ENCODE peak calls at places on chromosome 1, in eight cellular contexts. F is transverse colon, G is fibroblast of pulmonary artery, R is AG10803, J is psoas muscle, X is HCT116, E is NB4, Z is HFF-Myc. A is an unnamed sample.

GRCh38 chr1:198086051-198086745 is 70.6 kb upstream of the NEK7 start:
- DNase-seq in F (no peak), J (no peak), Z (no peak), R (no peak), E (no peak), G (no peak), X (no peak), A (no peak)

GRCh38 chr1:28067523-28068090 is 20.8 kb downstream of the EYA3 start:
- DNase-seq in G (peak; percentile 13), F (no peak), J (no peak), E (no peak), X (no peak), R (no peak), Z (no peak), A (no peak)

GRCh38 chr1:4801192-4801924 is 146.9 kb downstream of the AJAP1 start:
- DNase-seq in J (peak; percentile 80), Z (no peak), X (no peak), G (no peak), R (peak; percentile 61), F (peak; percentile 45), E (no peak), A (peak; percentile 47)

GRCh38 chr1:220378571-220379302 is 106.5 kb upstream of the RAB3GAP2 start:
- DNase-seq in G (no peak), X (no peak), E (no peak), Z (no peak), J (no peak), R (no peak), F (peak; percentile 65), A (no peak)

GRCh38 chr1:50333595-50333974 is 89.7 kb downstream of the DMRTA2 start:
- DNase-seq in J (peak; percentile 50), R (peak; percentile 15), Z (no peak), F (peak; percentile 70), G (peak; percentile 31), X (no peak), E (peak; percentile 53), A (no peak)

GRCh38 chr1:40708750-40709099 is 17.2 kb downstream of the NFYC start:
- DNase-seq in J (no peak), F (no peak), R (peak; percentile 87), E (no peak), Z (peak; percentile 68), G (peak; percentile 93), X (peak; percentile 79), A (no peak)

GRCh38 chr1:181149326-181150000 is 61.0 kb downstream of the IER5 start:
- DNase-seq in J (no peak), G (no peak), E (peak; percentile 85), Z (no peak), X (no peak), F (peak; percentile 67), R (no peak), A (no peak)

GRCh38 chr1:225460737-225461532 is 33.1 kb upstream of the LBR start:
- DNase-seq in J (no peak), G (no peak), X (no peak), Z (no peak), E (peak; percentile 68), R (no peak), F (no peak), A (no peak)

GRCh38 chr1:204574856-204575145 is 58.6 kb downstream of the MDM4 start:
- DNase-seq in X (no peak), F (peak; percentile 36), R (peak; percentile 42), J (no peak), E (no peak), Z (peak; percentile 31), G (no peak), A (no peak)

GRCh38 chr1:5394111-5394510 is 598.1 kb downstream of the NPHP4 start:
- DNase-seq in R (no peak), G (no peak), F (no peak), X (no peak), Z (no peak), J (no peak), E (no peak), A (no peak)

GRCh38 chr1:48291421-48291820 is 68.9 kb downstream of the SLC5A9 start:
- DNase-seq in Z (no peak), X (no peak), R (no peak), J (no peak), E (no peak), F (no peak), G (no peak), A (no peak)

DNA sequence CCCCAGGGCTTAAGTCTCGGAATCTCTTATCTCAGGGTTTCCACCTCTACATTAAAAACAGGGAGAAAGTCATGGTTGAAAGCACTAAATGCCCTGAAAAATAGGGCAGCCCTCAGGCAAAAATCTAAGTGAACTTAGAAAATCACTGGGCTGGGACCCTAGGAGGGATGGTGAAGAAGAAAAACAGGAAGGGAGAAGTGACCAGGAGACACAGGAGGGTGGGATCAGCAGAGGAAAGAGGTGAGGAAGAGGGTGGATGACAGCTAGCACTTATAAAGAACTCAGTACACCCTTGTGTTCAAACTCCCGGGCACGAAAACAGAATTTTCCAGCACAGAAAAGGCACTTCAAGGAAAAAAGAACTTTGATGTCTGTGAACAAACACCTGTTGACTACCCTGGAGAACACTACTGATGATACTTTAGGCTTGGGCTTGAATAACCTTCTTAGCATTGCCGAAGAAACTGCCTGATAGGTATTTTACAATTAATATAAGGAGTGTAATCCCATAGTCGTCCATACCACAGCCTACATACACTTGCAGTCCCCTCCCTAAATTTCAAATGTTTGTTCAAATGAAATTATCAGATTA is 2.0 kb downstream of the CHML start:
- DNase-seq in G (no peak), Z (no peak), F (no peak), X (no peak), J (no peak), E (no peak), R (no peak), A (no peak)
- H3K4me3 ChIP-seq in G (peak overlapping the region; percentile 13), Z (peak overlapping the region; percentile 83), F (no peak overlapping the region), X (no peak overlapping the region), J (no peak overlapping the region), E (peak overlapping the region; percentile 95), R (no peak overlapping the region), A (no peak overlapping the region)

GRCh38 chr1:229231754-229232119 is 39.2 kb upstream of the RAB4A start:
- DNase-seq in F (no peak), G (no peak), E (peak; percentile 65), R (no peak), Z (no peak), J (no peak), X (no peak), A (no peak)

GRCh38 chr1:229229137-229229720 is 41.7 kb upstream of the RAB4A start:
- DNase-seq in X (no peak), R (peak; percentile 40), Z (no peak), E (peak; percentile 48), J (no peak), G (peak; percentile 64), F (no peak), A (peak; percentile 28)

GRCh38 chr1:229230893-229231753 is 39.8 kb upstream of the RAB4A start:
- DNase-seq in G (peak; percentile 29), J (no peak), X (peak; percentile 69), Z (no peak), F (no peak), R (no peak), E (peak; percentile 79), A (no peak)

GRCh38 chr1:229229721-229230135 is 41.2 kb upstream of the RAB4A start:
- DNase-seq in F (peak; percentile 40), J (peak; percentile 65), E (peak; percentile 52), G (peak; percentile 85), Z (no peak), X (no peak), R (peak; percentile 55), A (peak; percentile 89)

DNA sequence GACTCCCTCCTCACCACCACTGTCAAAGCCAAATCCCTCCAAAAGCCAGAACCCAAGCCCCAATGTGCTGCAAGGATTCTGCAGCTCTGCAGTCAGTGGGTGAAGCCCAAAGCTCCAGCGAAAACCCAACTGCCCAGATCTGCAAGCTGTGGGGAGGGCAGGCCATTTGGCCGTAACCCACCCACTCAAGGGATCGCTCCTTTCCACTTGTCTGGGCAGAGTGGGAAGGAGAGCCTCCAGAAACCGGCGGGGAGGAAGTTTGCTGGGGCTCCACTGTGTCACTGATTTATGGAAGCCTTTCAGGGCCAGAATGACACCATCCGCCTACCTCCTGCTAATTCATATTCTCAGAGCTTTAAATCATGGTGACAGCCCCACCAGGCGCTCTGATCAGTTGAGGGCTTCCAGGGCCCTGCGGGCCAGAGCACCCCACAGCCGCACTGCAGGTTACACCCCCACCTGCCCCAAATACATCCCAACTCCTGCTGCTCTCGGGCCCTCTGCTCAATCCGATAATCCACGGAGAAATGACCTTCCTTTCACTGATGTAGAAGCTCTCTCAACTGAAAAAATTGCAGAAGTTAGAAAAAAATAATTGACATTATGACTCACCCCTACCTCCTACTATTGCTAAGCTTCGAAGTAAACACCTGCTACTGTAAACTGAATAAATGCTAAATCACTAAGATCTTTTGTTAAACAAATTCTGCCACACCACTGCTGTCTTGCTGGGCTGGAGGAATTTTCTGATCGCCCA is 40.6 kb upstream of the RAB4A start:
- DNase-seq in X (no peak), E (peak; percentile 58), G (no peak), F (no peak), J (peak; percentile 30), Z (no peak), R (no peak), A (no peak)
- H3K4me3 ChIP-seq in X (no peak overlapping the region), E (no peak overlapping the region), G (no peak overlapping the region), F (no peak overlapping the region), J (peak overlapping the region; percentile 43), Z (no peak overlapping the region), R (no peak overlapping the region), A (peak overlapping the region; percentile 20)

GRCh38 chr1:45326627-45327591 is at the start of gene HPDL:
- DNase-seq in R (peak; percentile 32), F (peak; percentile 80), J (peak; percentile 71), X (no peak), Z (peak; percentile 56), E (peak; percentile 92), G (peak; percentile 50), A (peak; percentile 38)
- H3K4me3 ChIP-seq in R (peak within 1 kb of the TSS; percentile 65), F (peak within 1 kb of the TSS; percentile 23), J (peak within 1 kb of the TSS; percentile 72), X (no peak within 1 kb of the TSS), Z (peak within 1 kb of the TSS; percentile 79), E (peak within 1 kb of the TSS; percentile 84), G (peak within 1 kb of the TSS; percentile 54), A (peak within 1 kb of the TSS; percentile 66)

DNA sequence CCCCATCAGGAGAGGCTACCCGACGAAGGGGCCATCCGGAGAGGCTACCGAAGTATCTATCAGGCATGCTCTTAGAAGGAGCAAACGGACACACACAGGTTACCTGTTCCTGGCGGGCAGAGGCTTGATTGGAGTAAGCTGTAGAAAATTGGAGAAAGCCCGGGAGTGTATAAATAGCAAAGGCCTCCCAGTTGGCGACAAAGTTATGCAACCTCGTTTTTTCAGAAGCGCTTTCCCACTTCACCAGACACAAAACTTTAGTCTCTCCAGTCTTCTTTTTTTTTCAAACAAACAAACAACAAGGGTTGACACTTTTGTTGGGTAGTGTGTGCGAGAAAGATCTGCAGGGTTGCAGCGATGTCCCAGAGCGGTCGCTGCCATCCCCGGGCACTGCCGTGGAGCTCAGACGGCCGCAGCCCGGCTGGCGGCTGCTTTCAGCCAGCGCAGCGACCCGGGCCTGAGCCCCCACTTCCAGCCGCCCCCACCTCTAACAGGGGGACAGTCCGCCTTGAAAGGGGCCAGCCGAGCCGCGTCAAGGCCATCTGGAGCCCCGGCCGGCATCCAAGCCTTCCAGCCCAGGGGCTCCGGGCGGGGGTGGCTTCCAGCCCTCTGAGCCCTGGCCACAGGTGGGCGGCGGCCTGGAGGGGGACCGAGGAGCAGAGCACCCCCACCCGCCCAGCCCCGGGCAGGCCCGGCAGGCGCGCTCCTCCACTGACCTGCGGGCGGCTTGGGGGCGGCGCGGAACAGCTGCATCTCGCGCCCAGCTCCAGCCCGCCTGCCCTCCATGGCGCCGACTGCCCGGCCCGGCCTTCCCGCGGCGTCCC is 616 bp downstream of the MCOLN3 start:
- DNase-seq in F (peak; percentile 10), J (peak; percentile 30), E (no peak), X (no peak), G (peak; percentile 3), Z (no peak), R (no peak), A (no peak)
- H3K4me3 ChIP-seq in F (peak overlapping the region; percentile 16), J (peak overlapping the region; percentile 62), E (no peak overlapping the region), X (peak overlapping the region; percentile 82), G (no peak overlapping the region), Z (peak overlapping the region; percentile 42), R (no peak overlapping the region), A (peak overlapping the region; percentile 49)

GRCh38 chr1:116152577-116152943 is 41.4 kb downstream of the MAB21L3 start:
- DNase-seq in Z (no peak), R (no peak), F (no peak), E (no peak), X (no peak), G (no peak), J (no peak), A (no peak)
- H3K4me3 ChIP-seq in Z (peak overlapping the region; percentile 27), R (peak overlapping the region; percentile 58), F (no peak overlapping the region), E (peak overlapping the region; percentile 27), X (peak overlapping the region; percentile 59), G (peak overlapping the region; percentile 47), J (peak overlapping the region; percentile 61), A (peak overlapping the region; percentile 57)